ENCODE peak calls at places on chromosome 14, in seven cellular contexts. H is epithelial cell of esophagus, I is BJ, P is endothelial cell of umbilical vein, F is cardiac fibroblast, L is bronchial epithelial cell, K is Caco-2. A is an unnamed sample.

GRCh38 chr14:102125546-102125945 is 14.2 kb upstream of the WDR20 start:
- DNase-seq in P (peak), K (peak), H (peak), I (no peak), F (no peak), L (peak), A (no peak)

GRCh38 chr14:94377866-94378470 is 10.4 kb downstream of the SERPINA1 start:
- DNase-seq in P (no peak), F (no peak), L (no peak), I (no peak), H (no peak), K (no peak), A (no peak)

GRCh38 chr14:76920572-76921175 is 94.5 kb downstream of the LRRC74A start:
- DNase-seq in I (no peak), H (no peak), P (no peak), K (no peak), F (peak), L (no peak), A (peak)

GRCh38 chr14:22691171-22691570 is 47.0 kb upstream of the OR6J1 start:
- DNase-seq in L (peak), F (peak), K (no peak), I (peak), H (no peak), P (peak), A (peak)

GRCh38 chr14:78519863-78520262 is 349.7 kb downstream of the NRXN3 start:
- DNase-seq in P (peak), F (peak), H (peak), L (peak), K (peak), I (no peak), A (peak)

GRCh38 chr14:53218161-53218560 is 65.0 kb upstream of the DDHD1 start:
- DNase-seq in H (no peak), L (no peak), K (no peak), F (no peak), P (no peak), I (no peak), A (no peak)

GRCh38 chr14:53767566-53767965 is 189.1 kb downstream of the BMP4 start:
- DNase-seq in I (no peak), L (no peak), F (no peak), P (no peak), H (no peak), K (no peak), A (no peak)

GRCh38 chr14:55580401-55581010 is 499 bp downstream of the KTN1 start:
- DNase-seq in L (no peak), I (no peak), P (peak), K (peak), H (peak), F (peak), A (no peak)

GRCh38 chr14:95998656-95999055 is 40.5 kb upstream of the C14orf132 start:
- DNase-seq in L (peak), P (no peak), I (peak), K (no peak), H (peak), F (peak), A (peak)

GRCh38 chr14:52033131-52033642 is 35.7 kb downstream of the NID2 start:
- DNase-seq in H (peak), I (peak), L (no peak), P (no peak), K (no peak), F (peak), A (no peak)

GRCh38 chr14:95291859-95292542 is 27.7 kb downstream of the CLMN start:
- DNase-seq in I (no peak), F (peak), K (no peak), H (peak), L (peak), P (peak), A (peak)

GRCh38 chr14:85279407-85279806 is 250.5 kb upstream of the FLRT2 start:
- DNase-seq in K (no peak), L (no peak), F (no peak), P (no peak), I (no peak), H (no peak), A (no peak)

GRCh38 chr14:59870277-59871165 is at the start of gene RTN1:
- DNase-seq in P (peak), H (peak), F (peak), I (no peak), K (peak), L (peak), A (peak)

GRCh38 chr14:105760691-105761344 is 234.4 kb downstream of the TMEM121 start:
- DNase-seq in K (no peak), H (no peak), F (no peak), I (no peak), P (no peak), L (no peak), A (no peak)

GRCh38 chr14:37931998-37932397 is 275.7 kb upstream of the SSTR1 start:
- DNase-seq in K (no peak), I (no peak), F (no peak), P (no peak), L (no peak), H (no peak), A (no peak)

GRCh38 chr14:76904740-76905569 is 78.7 kb downstream of the LRRC74A start:
- DNase-seq in F (peak), H (peak), I (peak), K (no peak), L (peak), P (peak), A (peak)

GRCh38 chr14:89180546-89180945 is 236.5 kb downstream of the FOXN3 start:
- DNase-seq in P (no peak), I (no peak), L (no peak), K (no peak), F (no peak), H (no peak), A (no peak)

GRCh38 chr14:105867961-105868599 is 341.7 kb downstream of the TMEM121 start:
- DNase-seq in H (no peak), P (no peak), I (no peak), F (no peak), K (no peak), L (no peak), A (no peak)

GRCh38 chr14:56580317-56580711 is 716 bp downstream of the TMEM260 start:
- DNase-seq in H (no peak), F (no peak), L (no peak), P (no peak), K (no peak), I (no peak), A (no peak)

GRCh38 chr14:96592591-96593388 is 90.6 kb downstream of the PAPOLA start:
- DNase-seq in H (peak), I (no peak), K (no peak), L (peak), P (peak), F (peak), A (peak)

GRCh38 chr14:77222546-77223225 is 41.1 kb downstream of the TMEM63C start:
- DNase-seq in H (no peak), K (no peak), I (no peak), P (no peak), F (no peak), L (no peak), A (no peak)

GRCh38 chr14:27672047-27672446 is 1074.2 kb upstream of the NOVA1 start:
- DNase-seq in K (peak), F (no peak), P (peak), I (no peak), H (no peak), L (no peak), A (no peak)

GRCh38 chr14:97056086-97056485 is 258.9 kb downstream of the VRK1 start:
- DNase-seq in P (no peak), K (no peak), L (peak), H (peak), I (no peak), F (no peak), A (no peak)

DNA sequence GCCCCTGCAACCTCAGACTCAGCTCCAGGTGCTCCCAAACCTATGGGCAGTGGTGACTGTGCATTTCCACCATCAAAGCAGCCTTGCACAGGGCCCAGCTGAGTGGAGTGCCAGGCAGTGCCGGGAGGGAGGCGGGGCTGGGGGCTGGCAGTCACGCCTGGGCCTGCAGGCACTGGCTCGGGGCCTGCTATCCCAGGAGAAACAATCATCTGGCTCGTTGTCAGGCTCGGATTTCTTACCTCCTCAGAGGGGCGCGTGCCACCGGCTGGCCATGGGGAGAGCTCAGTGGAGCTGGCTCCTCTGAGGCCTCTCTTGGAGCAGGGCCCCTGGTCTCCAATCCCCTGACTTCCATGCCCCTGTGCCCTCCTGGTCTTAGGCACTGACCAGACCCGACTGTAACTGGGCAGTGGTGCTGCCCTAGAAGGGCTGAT is 20.2 kb upstream of the PPP1R13B start:
- DNase-seq in I (no peak), L (peak), F (peak), H (peak), K (no peak), P (no peak), A (no peak)
- TF ChIP-seq CTCF in I (no peak), L (no peak), F (no peak), H (no peak), K (no peak), P (no peak), A (no peak)

DNA sequence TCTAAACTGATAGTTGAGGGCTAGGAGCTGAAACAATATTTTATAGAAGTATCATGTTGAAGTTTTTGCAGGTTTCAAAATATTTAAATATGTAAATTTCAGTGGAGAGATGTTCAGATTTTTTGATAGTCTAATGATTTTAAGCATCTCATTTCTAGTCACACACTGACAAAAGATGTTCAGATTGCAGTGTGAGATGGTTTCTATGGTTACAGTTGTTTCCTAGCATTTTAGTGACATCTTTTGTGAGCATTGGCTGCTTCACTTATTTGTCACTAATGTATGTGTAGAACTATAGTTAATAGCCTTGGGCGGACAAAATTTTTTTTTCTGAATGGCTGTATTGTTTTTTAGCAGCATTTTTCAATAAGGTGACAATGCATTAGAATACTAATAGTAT is 315.5 kb upstream of the PRKD1 start:
- DNase-seq in K (no peak), L (no peak), P (no peak), H (no peak), I (no peak), F (no peak), A (no peak)
- H3K4me3 ChIP-seq in K (no peak), L (no peak), P (no peak), H (no peak), I (no peak), F (no peak), A (no peak)

GRCh38 chr14:68079941-68080697 is 260.5 kb downstream of the RAD51B start:
- DNase-seq in P (peak), I (no peak), H (no peak), L (no peak), F (no peak), K (no peak), A (no peak)

GRCh38 chr14:68085742-68086141 is 266.2 kb downstream of the RAD51B start:
- DNase-seq in F (no peak), H (no peak), L (no peak), K (no peak), P (no peak), I (no peak), A (no peak)

GRCh38 chr14:68081489-68081888 is 261.9 kb downstream of the RAD51B start:
- DNase-seq in I (no peak), P (no peak), F (no peak), L (no peak), H (no peak), K (no peak), A (no peak)

GRCh38 chr14:68082698-68083291 is 263.2 kb downstream of the RAD51B start:
- DNase-seq in I (no peak), H (peak), K (no peak), L (peak), F (no peak), P (peak), A (no peak)

GRCh38 chr14:68084256-68084655 is 264.7 kb downstream of the RAD51B start:
- DNase-seq in P (peak), H (no peak), K (no peak), I (no peak), L (no peak), F (peak), A (peak)
- TF ChIP-seq CTCF in P (peak), H (peak), K (peak), I (peak), L (no peak), F (no peak), A (peak)

GRCh38 chr14:100067481-100067880 is 2.3 kb downstream of the EVL start:
- DNase-seq in F (no peak), L (no peak), I (no peak), P (no peak), H (no peak), K (no peak), A (no peak)
- H3K4me3 ChIP-seq in F (no peak), L (no peak), I (no peak), P (no peak), H (no peak), K (no peak), A (no peak)

GRCh38 chr14:82003418-82003817 is 469.8 kb upstream of the SEL1L start:
- DNase-seq in P (no peak), F (no peak), I (no peak), H (no peak), K (no peak), L (no peak), A (no peak)

GRCh38 chr14:82011460-82011859 is 477.8 kb upstream of the SEL1L start:
- DNase-seq in K (no peak), I (no peak), F (no peak), L (no peak), H (no peak), P (no peak), A (no peak)

GRCh38 chr14:82009993-82010392 is 476.3 kb upstream of the SEL1L start:
- DNase-seq in K (no peak), L (no peak), I (no peak), P (no peak), F (no peak), H (no peak), A (no peak)

DNA sequence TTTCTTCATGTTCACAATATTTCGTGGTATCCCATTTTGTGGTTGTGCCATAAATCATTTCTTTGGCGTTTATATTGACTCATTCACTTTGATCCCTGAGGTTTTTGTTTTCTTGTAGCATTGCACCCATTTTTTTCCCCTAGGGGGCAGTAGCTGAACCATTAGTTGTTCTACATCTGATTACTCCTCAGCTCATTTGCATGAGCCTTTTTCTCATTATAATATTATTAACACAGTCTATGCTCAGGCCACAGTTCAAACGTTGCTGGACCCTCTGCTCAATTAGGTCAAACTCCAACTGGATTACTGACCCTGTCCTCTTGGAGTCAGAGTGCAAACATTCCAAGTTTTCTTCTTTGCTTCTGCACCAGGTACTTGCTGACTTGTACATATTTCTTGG is 475.4 kb upstream of the SEL1L start:
- DNase-seq in K (peak), H (no peak), L (no peak), I (no peak), P (no peak), F (no peak), A (no peak)
- TF ChIP-seq CTCF in K (no peak), H (no peak), L (no peak), I (no peak), P (no peak), F (no peak), A (no peak)

GRCh38 chr14:65098586-65098985 is 3.7 kb downstream of the MAX start:
- DNase-seq in H (no peak), K (no peak), L (no peak), P (peak), F (peak), I (no peak), A (peak)
- H3K4me3 ChIP-seq in H (no peak), K (no peak), L (no peak), P (no peak), F (no peak), I (no peak), A (peak)